ENCODE peak calls at places on chromosome 4, in ten cellular contexts. R, Y, E, A, V, Q, D, S, U and M are unnamed samples.

GRCh38 chr4:114921790-114922581 is 191.4 kb downstream of the NDST4 start:
- DNase-seq in R (no peak), V (peak), E (peak), Y (no peak), D (no peak), Q (no peak), A (no peak), S (no peak), U (no peak), M (peak)

GRCh38 chr4:34731045-34731444 is 1513.3 kb downstream of the ARAP2 start:
- DNase-seq in U (no peak), Y (no peak), R (no peak), S (no peak), D (no peak), E (peak), Q (peak), V (peak), A (no peak), M (no peak)

GRCh38 chr4:7663075-7663541 is 228.4 kb upstream of the PSAPL1 start:
- DNase-seq in U (no peak), D (no peak), A (peak), E (no peak), Q (no peak), R (no peak), Y (no peak), S (no peak), V (no peak), M (peak)

GRCh38 chr4:23135792-23136645 is 443.3 kb downstream of the GBA3 start:
- DNase-seq in R (peak), Q (peak), A (peak), S (peak), E (peak), U (peak), D (no peak), Y (peak), V (peak), M (no peak)

GRCh38 chr4:152729466-152729865 is 49.7 kb upstream of the TMEM154 start:
- DNase-seq in Q (peak), S (no peak), D (no peak), V (peak), A (peak), Y (peak), E (no peak), U (peak), R (no peak), M (no peak)

GRCh38 chr4:141350122-141350904 is 129.6 kb downstream of the ZNF330 start:
- DNase-seq in Q (peak), R (no peak), V (peak), Y (peak), A (peak), U (peak), S (no peak), E (peak), D (no peak), M (no peak)

GRCh38 chr4:108432418-108432817 is 188.0 kb upstream of the RPL34 start:
- DNase-seq in R (no peak), E (no peak), Y (no peak), A (no peak), S (no peak), V (peak), U (no peak), D (no peak), Q (no peak), M (no peak)

GRCh38 chr4:14965071-14965470 is 37.2 kb upstream of the CPEB2 start:
- DNase-seq in E (no peak), R (no peak), Q (no peak), Y (no peak), D (no peak), S (no peak), U (no peak), V (no peak), A (no peak), M (no peak)

GRCh38 chr4:101398807-101399206 is 51.5 kb upstream of the PPP3CA start:
- DNase-seq in R (no peak), E (no peak), V (no peak), Q (no peak), Y (no peak), S (no peak), A (no peak), D (no peak), U (no peak), M (no peak)

GRCh38 chr4:37639551-37640293 is 46.5 kb downstream of the RELL1 start:
- DNase-seq in Q (no peak), E (no peak), R (no peak), S (no peak), Y (no peak), U (no peak), D (no peak), V (no peak), A (no peak), M (no peak)

GRCh38 chr4:54058171-54058570 is 6.2 kb downstream of the CHIC2 start:
- DNase-seq in A (no peak), V (no peak), E (no peak), R (no peak), Q (no peak), U (no peak), S (no peak), Y (no peak), D (no peak), M (no peak)

GRCh38 chr4:173288698-173289350 is 45.3 kb downstream of the HMGB2 start:
- DNase-seq in V (no peak), Y (no peak), E (no peak), R (no peak), Q (no peak), D (no peak), U (no peak), A (no peak), S (no peak), M (no peak)

GRCh38 chr4:159946983-159947645 is 844.2 kb downstream of the RAPGEF2 start:
- DNase-seq in S (no peak), U (peak), R (peak), A (peak), D (no peak), Y (peak), Q (no peak), E (peak), V (peak), M (no peak)

GRCh38 chr4:37798616-37799015 is 27.9 kb upstream of the PGM2 start:
- DNase-seq in V (no peak), A (no peak), E (no peak), R (no peak), Q (no peak), U (no peak), S (no peak), D (no peak), Y (no peak), M (no peak)

GRCh38 chr4:54063224-54063623 is 1.2 kb downstream of the CHIC2 start:
- DNase-seq in Y (peak), A (no peak), V (peak), Q (peak), D (no peak), E (peak), S (no peak), R (no peak), U (peak), M (no peak)

GRCh38 chr4:4427886-4428285 is 41.0 kb downstream of the NSG1 start:
- DNase-seq in Y (no peak), R (no peak), V (no peak), E (no peak), Q (no peak), U (no peak), S (no peak), D (no peak), A (no peak), M (no peak)

GRCh38 chr4:75708218-75708691 is 16.1 kb upstream of the USO1 start:
- DNase-seq in A (peak), U (no peak), Y (no peak), R (no peak), Q (no peak), S (no peak), V (peak), D (peak), E (no peak), M (no peak)
- TF ChIP-seq CTCF in A (peak), U (peak), Y (peak), R (peak), Q (no peak), S (peak), V (peak), D (peak), E (peak), M (no peak)

GRCh38 chr4:162943263-162943662 is 223.4 kb downstream of the NAF1 start:
- DNase-seq in D (no peak), U (no peak), E (no peak), Y (no peak), R (no peak), V (no peak), Q (no peak), A (no peak), S (no peak), M (no peak)
- TF ChIP-seq CTCF in D (peak), U (no peak), E (no peak), Y (no peak), R (peak), V (no peak), Q (no peak), A (no peak), S (no peak), M (peak)

DNA sequence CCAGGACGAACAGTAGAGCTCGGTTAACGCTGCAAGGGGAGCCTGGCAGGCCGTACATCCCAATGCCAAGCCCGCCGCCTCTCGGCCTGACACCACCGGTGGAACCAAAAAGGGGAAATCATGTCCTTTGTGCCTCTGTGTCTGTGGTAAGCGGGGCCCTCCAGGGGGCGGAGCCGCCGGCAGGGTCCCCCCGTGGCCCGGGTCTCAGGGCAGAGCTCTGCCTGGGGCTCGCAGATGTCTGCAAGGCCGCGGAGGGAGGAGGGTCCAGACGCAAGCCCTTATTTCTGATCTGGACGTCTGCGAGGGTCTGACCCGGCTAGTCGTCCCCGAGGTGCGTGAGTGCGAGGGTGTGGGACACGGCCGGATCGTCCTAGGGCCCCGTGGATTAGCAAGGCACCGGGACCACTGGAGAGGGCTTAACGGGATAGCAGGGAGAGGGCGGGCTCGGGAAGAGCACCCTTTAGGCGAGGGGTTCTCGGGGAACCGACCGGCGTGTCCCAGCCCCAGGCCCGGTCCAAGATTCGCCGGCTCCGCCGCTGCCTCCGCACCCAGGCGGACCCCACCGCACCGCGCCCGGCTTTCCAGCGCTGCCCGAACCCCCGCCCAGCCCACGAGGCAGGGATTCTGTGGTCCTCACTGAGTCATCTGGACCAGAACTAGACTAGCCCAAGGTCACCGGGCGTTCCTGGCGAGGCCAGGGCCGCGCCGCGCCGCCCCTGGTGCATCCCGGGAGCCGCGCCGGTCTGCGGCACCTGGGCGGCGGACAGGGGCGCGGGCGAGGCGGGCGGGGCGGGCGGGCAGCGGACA is 858 bp upstream of the FAM193A start:
- DNase-seq in E (peak), A (peak), S (peak), U (no peak), R (peak), Y (peak), D (peak), Q (peak), V (peak), M (peak)
- TF ChIP-seq CTCF in E (no peak), A (no peak), S (peak), U (peak), R (peak), Y (no peak), D (no peak), Q (peak), V (peak), M (no peak)

GRCh38 chr4:94757192-94758140 is at the start of gene BMPR1B:
- DNase-seq in Q (peak), S (peak), U (peak), D (peak), R (peak), A (peak), Y (peak), E (peak), V (peak), M (peak)
- TF ChIP-seq CTCF in Q (no peak), S (peak), U (no peak), D (no peak), R (no peak), A (peak), Y (peak), E (peak), V (peak), M (no peak)

GRCh38 chr4:138494931-138495330 is 252.8 kb upstream of the SLC7A11 start:
- DNase-seq in S (no peak), R (peak), E (peak), Y (peak), D (peak), Q (no peak), V (peak), U (peak), A (peak), M (no peak)
- TF ChIP-seq CTCF in S (peak), R (peak), E (peak), Y (peak), D (no peak), Q (no peak), V (peak), U (peak), A (peak), M (no peak)

GRCh38 chr4:36236159-36236558 is 8.2 kb downstream of the ARAP2 start:
- DNase-seq in D (no peak), Y (no peak), Q (no peak), E (no peak), S (no peak), R (no peak), V (no peak), U (no peak), A (no peak), M (no peak)
- TF ChIP-seq CTCF in D (no peak), Y (no peak), Q (no peak), E (no peak), S (no peak), R (no peak), V (no peak), U (no peak), A (no peak), M (no peak)

GRCh38 chr4:3074078-3074845 is at the start of the genes HTT and HTT-AS:
- DNase-seq in Y (peak), A (peak), U (peak), E (peak), S (peak), V (peak), R (peak), D (peak), Q (peak), M (peak)
- TF ChIP-seq CTCF in Y (peak), A (no peak), U (peak), E (no peak), S (peak), V (no peak), R (peak), D (no peak), Q (peak), M (no peak)

GRCh38 chr4:32142075-32142474 is 1421.9 kb downstream of the PCDH7 start:
- DNase-seq in S (no peak), U (no peak), D (no peak), R (no peak), Y (no peak), E (peak), V (no peak), A (no peak), Q (no peak), M (no peak)

GRCh38 chr4:32140636-32141035 is 1420.5 kb downstream of the PCDH7 start:
- DNase-seq in U (no peak), D (no peak), Y (peak), S (no peak), Q (peak), V (peak), A (peak), R (no peak), E (peak), M (no peak)

GRCh38 chr4:32147446-32148064 is 1427.4 kb downstream of the PCDH7 start:
- DNase-seq in V (no peak), R (no peak), S (no peak), U (no peak), Q (no peak), A (no peak), D (no peak), Y (no peak), E (no peak), M (no peak)

GRCh38 chr4:32148120-32148666 is 1428.0 kb downstream of the PCDH7 start:
- DNase-seq in E (peak), A (no peak), V (peak), S (no peak), R (no peak), U (no peak), D (no peak), Q (no peak), Y (no peak), M (no peak)

DNA sequence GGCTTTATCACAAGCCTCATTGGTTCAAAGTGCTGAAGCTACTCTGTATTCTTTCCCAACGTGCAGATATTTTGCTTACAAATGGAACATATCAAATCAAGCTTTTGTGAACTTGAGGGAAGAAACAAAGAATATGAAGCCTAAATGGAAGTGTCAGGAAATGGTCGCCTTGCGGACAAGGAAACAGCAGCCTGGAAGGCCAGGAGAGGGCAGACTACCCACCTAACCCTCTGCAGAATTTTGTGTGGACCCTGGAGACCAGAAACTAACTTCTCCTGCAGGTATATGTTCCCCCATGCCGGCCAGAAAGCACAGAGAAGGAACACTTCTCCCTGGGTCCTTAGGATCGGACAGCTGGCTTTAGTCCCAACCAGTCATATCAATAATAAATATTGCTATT is 1425.8 kb downstream of the PCDH7 start:
- DNase-seq in Q (no peak), R (peak), D (peak), V (no peak), A (no peak), Y (no peak), U (no peak), E (no peak), S (no peak), M (no peak)
- TF ChIP-seq CTCF in Q (no peak), R (no peak), D (no peak), V (no peak), A (no peak), Y (no peak), U (no peak), E (no peak), S (peak), M (no peak)